ENCODE peak calls at places on chromosomes 13 and 19, in four cellular contexts. One of them, this sample, is unnamed.

GRCh38 chr13:111275995-111276618 is 44.3 kb upstream of the TEX29 start:
- DNase-seq in WERI-Rb-1: no peak
- DNase-seq in stimulated activated CD8-positive, alpha-beta memory T cell treated with anti-CD3 and anti-CD28 coated beads, Interleukin-4, amount 100 ng/mL, for 4 hours: no peak
- DNase-seq in cardiac fibroblast: no peak
- DNase-seq in this sample: no peak

GRCh38 chr19:10565028-10565566 is 713 bp downstream of the KRI1 start:
- DNase-seq in stimulated activated CD8-positive, alpha-beta memory T cell treated with anti-CD3 and anti-CD28 coated beads, Interleukin-4, amount 100 ng/mL, for 4 hours: peak; percentile 28
- DNase-seq in cardiac fibroblast: peak; percentile 43
- DNase-seq in WERI-Rb-1: peak; percentile 89
- DNase-seq in this sample: no peak

GRCh38 chr19:29805026-29805925 is 6.5 kb upstream of the CCNE1 start:
- DNase-seq in WERI-Rb-1: no peak
- DNase-seq in stimulated activated CD8-positive, alpha-beta memory T cell treated with anti-CD3 and anti-CD28 coated beads, Interleukin-4, amount 100 ng/mL, for 4 hours: no peak
- DNase-seq in cardiac fibroblast: no peak
- DNase-seq in this sample: no peak

GRCh38 chr13:108960006-108960405 is 330.6 kb downstream of the MYO16 start:
- DNase-seq in cardiac fibroblast: no peak
- DNase-seq in WERI-Rb-1: no peak
- DNase-seq in stimulated activated CD8-positive, alpha-beta memory T cell treated with anti-CD3 and anti-CD28 coated beads, Interleukin-4, amount 100 ng/mL, for 4 hours: no peak
- DNase-seq in this sample: no peak

GRCh38 chr19:49894011-49894664 is 2.5 kb downstream of the IL4I1 start:
- DNase-seq in cardiac fibroblast: no peak
- DNase-seq in stimulated activated CD8-positive, alpha-beta memory T cell treated with anti-CD3 and anti-CD28 coated beads, Interleukin-4, amount 100 ng/mL, for 4 hours: no peak
- DNase-seq in WERI-Rb-1: no peak
- DNase-seq in this sample: no peak

GRCh38 chr19:49436381-49437017 is 4.8 kb downstream of the SLC17A7 start:
- DNase-seq in cardiac fibroblast: no peak
- DNase-seq in WERI-Rb-1: peak; percentile 56
- DNase-seq in stimulated activated CD8-positive, alpha-beta memory T cell treated with anti-CD3 and anti-CD28 coated beads, Interleukin-4, amount 100 ng/mL, for 4 hours: no peak
- DNase-seq in this sample: no peak

GRCh38 chr13:29760561-29760960 is 89.9 kb downstream of the UBL3 start:
- DNase-seq in cardiac fibroblast: no peak
- DNase-seq in stimulated activated CD8-positive, alpha-beta memory T cell treated with anti-CD3 and anti-CD28 coated beads, Interleukin-4, amount 100 ng/mL, for 4 hours: no peak
- DNase-seq in WERI-Rb-1: no peak
- DNase-seq in this sample: no peak

GRCh38 chr19:55386515-55386947 is 799 bp downstream of the RPL28 start:
- DNase-seq in stimulated activated CD8-positive, alpha-beta memory T cell treated with anti-CD3 and anti-CD28 coated beads, Interleukin-4, amount 100 ng/mL, for 4 hours: no peak
- DNase-seq in WERI-Rb-1: no peak
- DNase-seq in cardiac fibroblast: no peak
- DNase-seq in this sample: no peak

GRCh38 chr13:43786766-43787517 is at the start of gene ENOX1:
- DNase-seq in WERI-Rb-1: peak; percentile 68
- DNase-seq in cardiac fibroblast: peak; percentile 86
- DNase-seq in stimulated activated CD8-positive, alpha-beta memory T cell treated with anti-CD3 and anti-CD28 coated beads, Interleukin-4, amount 100 ng/mL, for 4 hours: no peak
- DNase-seq in this sample: no peak

GRCh38 chr13:77325371-77325941 is 1.4 kb downstream of the MYCBP2 start:
- DNase-seq in stimulated activated CD8-positive, alpha-beta memory T cell treated with anti-CD3 and anti-CD28 coated beads, Interleukin-4, amount 100 ng/mL, for 4 hours: no peak
- DNase-seq in WERI-Rb-1: no peak
- DNase-seq in cardiac fibroblast: peak; percentile 7
- DNase-seq in this sample: no peak

GRCh38 chr13:40581277-40581579 is 85.2 kb downstream of the FOXO1 start:
- DNase-seq in WERI-Rb-1: no peak
- DNase-seq in cardiac fibroblast: no peak
- DNase-seq in stimulated activated CD8-positive, alpha-beta memory T cell treated with anti-CD3 and anti-CD28 coated beads, Interleukin-4, amount 100 ng/mL, for 4 hours: no peak
- DNase-seq in this sample: no peak